ENCODE peak calls at places on chromosomes 12 and 14, in eight cellular contexts. One of them, this sample, is unnamed.

GRCh38 chr12:89706551-89707348 is 1.9 kb downstream of the ATP2B1 start:
- DNase-seq in pancreas: no peak
- DNase-seq in frontal cortex: peak
- DNase-seq in cardiac muscle cell: peak
- DNase-seq in stimulated activated CD8-positive, alpha-beta memory T cell treated with anti-CD3 and anti-CD28 coated beads, Interleukin-4, amount 100 ng/mL, for 48 hours: no peak
- DNase-seq in kidney: peak
- DNase-seq in caudate nucleus: peak
- DNase-seq in NCI-H1694 treated with DMSO at 0.1 percent for 48 hours: no peak
- DNase-seq in this sample: no peak

GRCh38 chr12:54053625-54054441 is at the start of gene HOXC4:
- DNase-seq in pancreas: no peak
- DNase-seq in frontal cortex: no peak
- DNase-seq in cardiac muscle cell: peak
- DNase-seq in stimulated activated CD8-positive, alpha-beta memory T cell treated with anti-CD3 and anti-CD28 coated beads, Interleukin-4, amount 100 ng/mL, for 48 hours: no peak
- DNase-seq in kidney: no peak
- DNase-seq in caudate nucleus: no peak
- DNase-seq in NCI-H1694 treated with DMSO at 0.1 percent for 48 hours: peak
- DNase-seq in this sample: no peak

GRCh38 chr14:34003691-34004090 is 52.8 kb upstream of the EGLN3 start:
- DNase-seq in pancreas: no peak
- DNase-seq in frontal cortex: no peak
- DNase-seq in cardiac muscle cell: no peak
- DNase-seq in stimulated activated CD8-positive, alpha-beta memory T cell treated with anti-CD3 and anti-CD28 coated beads, Interleukin-4, amount 100 ng/mL, for 48 hours: no peak
- DNase-seq in kidney: no peak
- DNase-seq in caudate nucleus: no peak
- DNase-seq in NCI-H1694 treated with DMSO at 0.1 percent for 48 hours: no peak
- DNase-seq in this sample: no peak

GRCh38 chr12:67161322-67161918 is 107.7 kb upstream of the CAND1 start:
- DNase-seq in pancreas: no peak
- DNase-seq in frontal cortex: no peak
- DNase-seq in cardiac muscle cell: peak
- DNase-seq in stimulated activated CD8-positive, alpha-beta memory T cell treated with anti-CD3 and anti-CD28 coated beads, Interleukin-4, amount 100 ng/mL, for 48 hours: peak
- DNase-seq in kidney: no peak
- DNase-seq in caudate nucleus: no peak
- DNase-seq in NCI-H1694 treated with DMSO at 0.1 percent for 48 hours: peak
- DNase-seq in this sample: no peak

GRCh38 chr14:76486251-76486743 is 110.4 kb downstream of the ESRRB start:
- DNase-seq in pancreas: no peak
- DNase-seq in frontal cortex: no peak
- DNase-seq in cardiac muscle cell: no peak
- DNase-seq in stimulated activated CD8-positive, alpha-beta memory T cell treated with anti-CD3 and anti-CD28 coated beads, Interleukin-4, amount 100 ng/mL, for 48 hours: no peak
- DNase-seq in kidney: no peak
- DNase-seq in caudate nucleus: no peak
- DNase-seq in NCI-H1694 treated with DMSO at 0.1 percent for 48 hours: peak
- DNase-seq in this sample: no peak

GRCh38 chr12:96861656-96862055 is 45.4 kb upstream of the NEDD1 start:
- DNase-seq in pancreas: no peak
- DNase-seq in frontal cortex: no peak
- DNase-seq in cardiac muscle cell: no peak
- DNase-seq in stimulated activated CD8-positive, alpha-beta memory T cell treated with anti-CD3 and anti-CD28 coated beads, Interleukin-4, amount 100 ng/mL, for 48 hours: no peak
- DNase-seq in kidney: no peak
- DNase-seq in caudate nucleus: no peak
- DNase-seq in NCI-H1694 treated with DMSO at 0.1 percent for 48 hours: no peak
- DNase-seq in this sample: no peak

GRCh38 chr12:21476949-21477348 is 24.5 kb downstream of the RECQL start:
- DNase-seq in pancreas: no peak
- DNase-seq in frontal cortex: no peak
- DNase-seq in cardiac muscle cell: peak
- DNase-seq in stimulated activated CD8-positive, alpha-beta memory T cell treated with anti-CD3 and anti-CD28 coated beads, Interleukin-4, amount 100 ng/mL, for 48 hours: no peak
- DNase-seq in kidney: no peak
- DNase-seq in caudate nucleus: no peak
- DNase-seq in NCI-H1694 treated with DMSO at 0.1 percent for 48 hours: no peak
- DNase-seq in this sample: no peak

GRCh38 chr14:93430889-93431670 is at the start of gene UNC79:
- DNase-seq in pancreas: peak
- DNase-seq in frontal cortex: peak
- DNase-seq in cardiac muscle cell: peak
- DNase-seq in stimulated activated CD8-positive, alpha-beta memory T cell treated with anti-CD3 and anti-CD28 coated beads, Interleukin-4, amount 100 ng/mL, for 48 hours: no peak
- DNase-seq in kidney: no peak
- DNase-seq in caudate nucleus: peak
- DNase-seq in NCI-H1694 treated with DMSO at 0.1 percent for 48 hours: peak
- DNase-seq in this sample: peak

GRCh38 chr12:71415336-71416231 is 24.0 kb upstream of the LGR5 start:
- DNase-seq in pancreas: no peak
- DNase-seq in frontal cortex: peak
- DNase-seq in cardiac muscle cell: peak
- DNase-seq in stimulated activated CD8-positive, alpha-beta memory T cell treated with anti-CD3 and anti-CD28 coated beads, Interleukin-4, amount 100 ng/mL, for 48 hours: no peak
- DNase-seq in kidney: no peak
- DNase-seq in caudate nucleus: no peak
- DNase-seq in NCI-H1694 treated with DMSO at 0.1 percent for 48 hours: peak
- DNase-seq in this sample: no peak

GRCh38 chr12:122590990-122591389 is 63.9 kb downstream of the KNTC1 start:
- DNase-seq in pancreas: no peak
- DNase-seq in frontal cortex: no peak
- DNase-seq in cardiac muscle cell: no peak
- DNase-seq in stimulated activated CD8-positive, alpha-beta memory T cell treated with anti-CD3 and anti-CD28 coated beads, Interleukin-4, amount 100 ng/mL, for 48 hours: no peak
- DNase-seq in kidney: no peak
- DNase-seq in caudate nucleus: no peak
- DNase-seq in NCI-H1694 treated with DMSO at 0.1 percent for 48 hours: no peak
- DNase-seq in this sample: no peak

GRCh38 chr12:124560519-124560918 is 6.9 kb downstream of the NCOR2 start:
- DNase-seq in pancreas: no peak
- DNase-seq in frontal cortex: no peak
- DNase-seq in cardiac muscle cell: no peak
- DNase-seq in stimulated activated CD8-positive, alpha-beta memory T cell treated with anti-CD3 and anti-CD28 coated beads, Interleukin-4, amount 100 ng/mL, for 48 hours: no peak
- DNase-seq in kidney: no peak
- DNase-seq in caudate nucleus: no peak
- DNase-seq in NCI-H1694 treated with DMSO at 0.1 percent for 48 hours: no peak
- DNase-seq in this sample: no peak

GRCh38 chr14:32609388-32609787 is 280.3 kb downstream of the AKAP6 start:
- DNase-seq in pancreas: no peak
- DNase-seq in frontal cortex: no peak
- DNase-seq in cardiac muscle cell: no peak
- DNase-seq in stimulated activated CD8-positive, alpha-beta memory T cell treated with anti-CD3 and anti-CD28 coated beads, Interleukin-4, amount 100 ng/mL, for 48 hours: no peak
- DNase-seq in kidney: no peak
- DNase-seq in caudate nucleus: no peak
- DNase-seq in NCI-H1694 treated with DMSO at 0.1 percent for 48 hours: no peak
- DNase-seq in this sample: no peak

GRCh38 chr14:88426271-88426670 is 40.8 kb downstream of the SPATA7 start:
- DNase-seq in pancreas: no peak
- DNase-seq in frontal cortex: no peak
- DNase-seq in cardiac muscle cell: peak
- DNase-seq in stimulated activated CD8-positive, alpha-beta memory T cell treated with anti-CD3 and anti-CD28 coated beads, Interleukin-4, amount 100 ng/mL, for 48 hours: no peak
- DNase-seq in kidney: no peak
- DNase-seq in caudate nucleus: no peak
- DNase-seq in NCI-H1694 treated with DMSO at 0.1 percent for 48 hours: no peak
- DNase-seq in this sample: no peak

GRCh38 chr14:38278035-38278434 is 22.1 kb upstream of the CLEC14A start:
- DNase-seq in pancreas: no peak
- DNase-seq in frontal cortex: no peak
- DNase-seq in cardiac muscle cell: no peak
- DNase-seq in stimulated activated CD8-positive, alpha-beta memory T cell treated with anti-CD3 and anti-CD28 coated beads, Interleukin-4, amount 100 ng/mL, for 48 hours: no peak
- DNase-seq in kidney: no peak
- DNase-seq in caudate nucleus: no peak
- DNase-seq in NCI-H1694 treated with DMSO at 0.1 percent for 48 hours: no peak
- DNase-seq in this sample: no peak

GRCh38 chr14:71665781-71666180 is 266.4 kb upstream of the RGS6 start:
- DNase-seq in pancreas: no peak
- DNase-seq in frontal cortex: no peak
- DNase-seq in cardiac muscle cell: peak
- DNase-seq in stimulated activated CD8-positive, alpha-beta memory T cell treated with anti-CD3 and anti-CD28 coated beads, Interleukin-4, amount 100 ng/mL, for 48 hours: no peak
- DNase-seq in kidney: no peak
- DNase-seq in caudate nucleus: no peak
- DNase-seq in NCI-H1694 treated with DMSO at 0.1 percent for 48 hours: no peak
- DNase-seq in this sample: no peak

GRCh38 chr12:121579190-121579791 is 1.5 kb downstream of the KDM2B start:
- DNase-seq in pancreas: peak
- DNase-seq in frontal cortex: peak
- DNase-seq in cardiac muscle cell: no peak
- DNase-seq in stimulated activated CD8-positive, alpha-beta memory T cell treated with anti-CD3 and anti-CD28 coated beads, Interleukin-4, amount 100 ng/mL, for 48 hours: peak
- DNase-seq in kidney: peak
- DNase-seq in caudate nucleus: peak
- DNase-seq in NCI-H1694 treated with DMSO at 0.1 percent for 48 hours: no peak
- DNase-seq in this sample: no peak

GRCh38 chr14:36214476-36215216 is 38.1 kb upstream of the PTCSC3 start:
- DNase-seq in pancreas: no peak
- DNase-seq in frontal cortex: no peak
- DNase-seq in cardiac muscle cell: no peak
- DNase-seq in stimulated activated CD8-positive, alpha-beta memory T cell treated with anti-CD3 and anti-CD28 coated beads, Interleukin-4, amount 100 ng/mL, for 48 hours: no peak
- DNase-seq in kidney: no peak
- DNase-seq in caudate nucleus: no peak
- DNase-seq in NCI-H1694 treated with DMSO at 0.1 percent for 48 hours: no peak
- DNase-seq in this sample: no peak